ENCODE peak calls at places on chromosomes 11 and 22, in four cellular contexts. One of them, this sample, is unnamed.
A peak's percentile ranks its signal among the peaks of the same experiment; 100 is the strongest.

GRCh38 chr11:9038537-9038936 is 34.7 kb upstream of the NRIP3 start:
- DNase-seq in H1: no peak
- DNase-seq in choroid plexus epithelial cell: no peak
- DNase-seq in psoas muscle: no peak
- DNase-seq in this sample: no peak

GRCh38 chr11:130179396-130180306 is 20.1 kb downstream of the ST14 start:
- DNase-seq in H1: no peak
- DNase-seq in choroid plexus epithelial cell: no peak
- DNase-seq in psoas muscle: no peak
- DNase-seq in this sample: no peak

GRCh38 chr11:95230054-95231034 is 658 bp downstream of the SESN3 start:
- DNase-seq in choroid plexus epithelial cell: peak; percentile 30
- DNase-seq in H1: peak; percentile 66
- DNase-seq in psoas muscle: peak; percentile 59
- DNase-seq in this sample: peak; percentile 26

GRCh38 chr22:36405671-36406070 is 17.9 kb upstream of the MYH9 start:
- DNase-seq in choroid plexus epithelial cell: no peak
- DNase-seq in H1: no peak
- DNase-seq in psoas muscle: no peak
- DNase-seq in this sample: peak; percentile 58

GRCh38 chr22:24432059-24432853 is 4.9 kb downstream of the ADORA2A start:
- DNase-seq in choroid plexus epithelial cell: peak; percentile 65
- DNase-seq in psoas muscle: peak; percentile 77
- DNase-seq in H1: no peak
- DNase-seq in this sample: peak; percentile 60

GRCh38 chr22:47618180-47618579 is 855.7 kb downstream of the TBC1D22A start:
- DNase-seq in H1: no peak
- DNase-seq in psoas muscle: no peak
- DNase-seq in choroid plexus epithelial cell: no peak
- DNase-seq in this sample: no peak

GRCh38 chr22:31925056-31925455 is 19.3 kb upstream of the YWHAH start:
- DNase-seq in choroid plexus epithelial cell: no peak
- DNase-seq in psoas muscle: no peak
- DNase-seq in H1: no peak
- DNase-seq in this sample: no peak

GRCh38 chr22:37959231-37959825 is 5.8 kb downstream of the POLR2F start:
- DNase-seq in choroid plexus epithelial cell: no peak
- DNase-seq in H1: no peak
- DNase-seq in psoas muscle: no peak
- DNase-seq in this sample: no peak

GRCh38 chr11:2581151-2581930 is 118.5 kb downstream of the KCNQ1OT1 start:
- DNase-seq in psoas muscle: peak; percentile 48
- DNase-seq in choroid plexus epithelial cell: no peak
- DNase-seq in H1: no peak
- DNase-seq in this sample: no peak

GRCh38 chr22:38831166-38831945 is 12.5 kb downstream of the NPTXR start:
- DNase-seq in H1: no peak
- DNase-seq in psoas muscle: peak; percentile 30
- DNase-seq in choroid plexus epithelial cell: peak; percentile 76
- DNase-seq in this sample: peak; percentile 63

GRCh38 chr22:46425011-46425410 is 89.5 kb downstream of the TRMU start:
- DNase-seq in choroid plexus epithelial cell: peak; percentile 34
- DNase-seq in H1: no peak
- DNase-seq in psoas muscle: no peak
- DNase-seq in this sample: peak; percentile 73

GRCh38 chr11:117020287-117020686 is 77.9 kb downstream of the SIK3 start:
- DNase-seq in choroid plexus epithelial cell: no peak
- DNase-seq in H1: no peak
- DNase-seq in psoas muscle: no peak
- DNase-seq in this sample: no peak

GRCh38 chr11:86182976-86183584 is 61.5 kb upstream of the EED start:
- DNase-seq in psoas muscle: no peak
- DNase-seq in H1: no peak
- DNase-seq in choroid plexus epithelial cell: peak; percentile 32
- DNase-seq in this sample: peak; percentile 98

GRCh38 chr11:64115751-64116522 is 50.0 kb downstream of the MACROD1 start:
- DNase-seq in psoas muscle: no peak
- DNase-seq in choroid plexus epithelial cell: no peak
- DNase-seq in H1: no peak
- DNase-seq in this sample: no peak

GRCh38 chr22:39927544-39927943 is 26.7 kb downstream of the GRAP2 start:
- DNase-seq in psoas muscle: no peak
- DNase-seq in choroid plexus epithelial cell: no peak
- DNase-seq in H1: peak; percentile 53
- DNase-seq in this sample: no peak

GRCh38 chr11:122101625-122102291 is 14.3 kb downstream of the BLID start:
- DNase-seq in choroid plexus epithelial cell: peak; percentile 92
- DNase-seq in psoas muscle: peak; percentile 67
- DNase-seq in H1: peak; percentile 63
- DNase-seq in this sample: peak; percentile 68

GRCh38 chr22:32342977-32343376 is 14.7 kb upstream of the RFPL3 start:
- DNase-seq in psoas muscle: no peak
- DNase-seq in choroid plexus epithelial cell: no peak
- DNase-seq in H1: no peak
- DNase-seq in this sample: no peak

GRCh38 chr11:8691601-8692000 is 9.0 kb downstream of the RPL27A start:
- DNase-seq in choroid plexus epithelial cell: no peak
- DNase-seq in H1: no peak
- DNase-seq in psoas muscle: no peak
- DNase-seq in this sample: no peak

GRCh38 chr11:71267807-71268421 is 15.5 kb upstream of the SHANK2 start:
- DNase-seq in choroid plexus epithelial cell: no peak
- DNase-seq in H1: peak; percentile 41
- DNase-seq in psoas muscle: no peak
- DNase-seq in this sample: no peak

GRCh38 chr22:31943206-31943975 is 944 bp upstream of the YWHAH start:
- DNase-seq in H1: no peak
- DNase-seq in choroid plexus epithelial cell: no peak
- DNase-seq in psoas muscle: no peak
- DNase-seq in this sample: no peak

GRCh38 chr11:35247428-35247827 is 108.5 kb downstream of the CD44 start:
- DNase-seq in choroid plexus epithelial cell: no peak
- DNase-seq in psoas muscle: no peak
- DNase-seq in H1: no peak
- DNase-seq in this sample: no peak

GRCh38 chr11:118417801-118418200 is 16.4 kb downstream of the ATP5MG start:
- DNase-seq in psoas muscle: no peak
- DNase-seq in choroid plexus epithelial cell: no peak
- DNase-seq in H1: no peak
- DNase-seq in this sample: no peak

GRCh38 chr11:8081591-8082021 is 595 bp downstream of the TUB start:
- DNase-seq in psoas muscle: no peak
- DNase-seq in H1: peak; percentile 73
- DNase-seq in choroid plexus epithelial cell: peak; percentile 28
- DNase-seq in this sample: no peak

GRCh38 chr11:8209208-8209807 is 40.5 kb upstream of the RIC3 start:
- DNase-seq in psoas muscle: no peak
- DNase-seq in choroid plexus epithelial cell: no peak
- DNase-seq in H1: peak; percentile 92
- DNase-seq in this sample: no peak

GRCh38 chr11:71240865-71241691 is 11.3 kb downstream of the SHANK2 start:
- DNase-seq in H1: no peak
- DNase-seq in psoas muscle: peak; percentile 68
- DNase-seq in choroid plexus epithelial cell: peak; percentile 96
- DNase-seq in this sample: peak; percentile 88

GRCh38 chr11:60563553-60564235 is 48.5 kb downstream of the MS4A13 start:
- DNase-seq in choroid plexus epithelial cell: peak; percentile 1
- DNase-seq in psoas muscle: no peak
- DNase-seq in H1: peak; percentile 48
- DNase-seq in this sample: peak; percentile 45

GRCh38 chr11:106399075-106399500 is 321.6 kb downstream of the AASDHPPT start:
- DNase-seq in choroid plexus epithelial cell: peak; percentile 100
- DNase-seq in H1: no peak
- DNase-seq in psoas muscle: peak; percentile 58
- DNase-seq in this sample: peak; percentile 95

GRCh38 chr11:19087658-19088057 is 27.1 kb upstream of the MRGPRX2 start:
- DNase-seq in H1: no peak
- DNase-seq in psoas muscle: no peak
- DNase-seq in choroid plexus epithelial cell: peak; percentile 69
- DNase-seq in this sample: peak; percentile 89

GRCh38 chr11:1935156-1936071 is 11.7 kb upstream of the MRPL23 start:
- DNase-seq in choroid plexus epithelial cell: no peak
- DNase-seq in psoas muscle: peak; percentile 56
- DNase-seq in H1: peak; percentile 43
- DNase-seq in this sample: no peak

GRCh38 chr11:86743223-86744118 is 56.9 kb upstream of the PRSS23 start:
- DNase-seq in H1: no peak
- DNase-seq in choroid plexus epithelial cell: peak; percentile 96
- DNase-seq in psoas muscle: peak; percentile 54
- DNase-seq in this sample: peak; percentile 99

GRCh38 chr11:115758011-115758410 is 253.8 kb upstream of the CADM1 start:
- DNase-seq in H1: no peak
- DNase-seq in psoas muscle: no peak
- DNase-seq in choroid plexus epithelial cell: no peak
- DNase-seq in this sample: no peak

GRCh38 chr22:45009881-45010531 is at the start of gene PHF21B:
- DNase-seq in choroid plexus epithelial cell: peak; percentile 22
- DNase-seq in H1: peak; percentile 91
- DNase-seq in psoas muscle: peak; percentile 57
- DNase-seq in this sample: no peak
- H3K4me3 ChIP-seq in choroid plexus epithelial cell: peak within 1 kb of the TSS; percentile 46
- H3K4me3 ChIP-seq in H1: peak within 1 kb of the TSS; percentile 94
- H3K4me3 ChIP-seq in psoas muscle: peak within 1 kb of the TSS; percentile 62
- H3K4me3 ChIP-seq in this sample: peak within 1 kb of the TSS; percentile 41

DNA sequence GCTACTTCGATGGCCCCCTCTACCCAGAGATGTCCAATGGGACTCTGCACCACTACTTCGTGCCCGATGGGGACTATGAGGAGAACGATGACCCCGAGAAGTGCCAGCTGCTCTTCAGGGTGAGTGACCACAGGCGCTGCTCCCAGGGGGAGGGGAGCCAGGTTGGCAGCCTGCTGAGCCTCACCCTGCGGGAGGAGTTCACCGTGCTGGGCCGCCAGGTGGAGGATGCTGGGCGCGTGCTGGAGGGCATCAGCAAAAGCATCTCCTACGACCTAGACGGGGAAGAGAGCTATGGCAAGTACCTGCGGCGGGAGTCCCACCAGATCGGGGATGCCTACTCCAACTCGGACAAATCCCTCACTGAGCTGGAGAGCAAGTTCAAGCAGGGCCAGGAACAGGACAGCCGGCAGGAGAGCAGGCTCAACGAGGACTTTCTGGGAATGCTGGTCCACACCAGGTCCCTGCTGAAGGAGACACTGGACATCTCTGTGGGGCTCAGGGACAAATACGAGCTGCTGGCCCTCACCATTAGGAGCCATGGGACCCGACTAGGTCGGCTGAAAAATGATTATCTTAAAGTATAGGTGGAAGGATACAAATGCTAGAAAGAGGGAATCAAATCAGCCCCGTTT is 783 bp downstream of the FIBIN start:
- DNase-seq in psoas muscle: peak; percentile 58
- DNase-seq in choroid plexus epithelial cell: no peak
- DNase-seq in H1: peak; percentile 47
- DNase-seq in this sample: no peak
- TF ChIP-seq CTCF in psoas muscle: no peak
- TF ChIP-seq CTCF in choroid plexus epithelial cell: no peak
- TF ChIP-seq CTCF in H1: no peak
- TF ChIP-seq CTCF in this sample: no peak

GRCh38 chr11:45458269-45458668 is 172.1 kb upstream of the SYT13 start:
- DNase-seq in psoas muscle: no peak
- DNase-seq in choroid plexus epithelial cell: no peak
- DNase-seq in H1: no peak
- DNase-seq in this sample: no peak

GRCh38 chr11:45461514-45461913 is 175.4 kb upstream of the SYT13 start:
- DNase-seq in psoas muscle: no peak
- DNase-seq in choroid plexus epithelial cell: no peak
- DNase-seq in H1: no peak
- DNase-seq in this sample: no peak

GRCh38 chr11:45457649-45458048 is 171.5 kb upstream of the SYT13 start:
- DNase-seq in H1: no peak
- DNase-seq in psoas muscle: no peak
- DNase-seq in choroid plexus epithelial cell: peak; percentile 92
- DNase-seq in this sample: peak; percentile 49

GRCh38 chr11:45456686-45457085 is 170.5 kb upstream of the SYT13 start:
- DNase-seq in choroid plexus epithelial cell: no peak
- DNase-seq in psoas muscle: no peak
- DNase-seq in H1: no peak
- DNase-seq in this sample: no peak

DNA sequence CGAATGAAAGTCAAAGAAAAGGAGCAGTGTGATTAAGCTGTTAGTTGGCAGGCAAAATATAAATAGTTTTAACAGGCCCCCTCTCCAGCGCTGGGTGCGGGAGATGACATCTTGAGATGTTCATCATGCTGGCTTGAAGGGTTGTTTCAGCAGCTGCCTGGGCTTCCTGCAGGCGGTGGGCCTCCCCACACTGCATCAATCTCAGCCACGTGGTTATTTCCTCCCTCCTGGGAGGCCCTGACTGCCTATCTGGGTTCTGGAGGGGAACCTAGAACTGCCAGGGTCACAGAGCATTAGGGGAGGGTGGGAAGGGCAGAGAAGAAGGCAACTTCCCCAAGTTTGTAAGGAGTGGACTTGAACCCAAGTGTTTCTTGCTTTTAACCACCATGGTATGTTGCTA is 173.4 kb upstream of the SYT13 start:
- DNase-seq in choroid plexus epithelial cell: no peak
- DNase-seq in psoas muscle: no peak
- DNase-seq in H1: no peak
- DNase-seq in this sample: no peak
- H3K4me3 ChIP-seq in choroid plexus epithelial cell: no peak overlapping the region
- H3K4me3 ChIP-seq in psoas muscle: no peak overlapping the region
- H3K4me3 ChIP-seq in H1: no peak overlapping the region
- H3K4me3 ChIP-seq in this sample: no peak overlapping the region

GRCh38 chr11:83156996-83157754 is at the start of gene PCF11:
- DNase-seq in psoas muscle: no peak
- DNase-seq in choroid plexus epithelial cell: no peak
- DNase-seq in H1: peak; percentile 88
- DNase-seq in this sample: no peak
- TF ChIP-seq CTCF in psoas muscle: no peak
- TF ChIP-seq CTCF in choroid plexus epithelial cell: no peak
- TF ChIP-seq CTCF in H1: no peak
- TF ChIP-seq CTCF in this sample: no peak

GRCh38 chr11:96567193-96567592 is 177.4 kb downstream of the JRKL start:
- DNase-seq in psoas muscle: no peak
- DNase-seq in H1: no peak
- DNase-seq in choroid plexus epithelial cell: peak; percentile 37
- DNase-seq in this sample: peak; percentile 2
- H3K4me3 ChIP-seq in psoas muscle: peak overlapping the region; percentile 42
- H3K4me3 ChIP-seq in H1: peak overlapping the region; percentile 32
- H3K4me3 ChIP-seq in choroid plexus epithelial cell: peak overlapping the region; percentile 6
- H3K4me3 ChIP-seq in this sample: no peak overlapping the region

GRCh38 chr11:133228406-133229330 is 303.6 kb downstream of the OPCML start:
- DNase-seq in psoas muscle: no peak
- DNase-seq in choroid plexus epithelial cell: no peak
- DNase-seq in H1: peak; percentile 81
- DNase-seq in this sample: no peak
- TF ChIP-seq CTCF in psoas muscle: no peak
- TF ChIP-seq CTCF in choroid plexus epithelial cell: no peak
- TF ChIP-seq CTCF in H1: no peak
- TF ChIP-seq CTCF in this sample: no peak